ENCODE peak calls at places on chromosomes 1 and 21, in four cellular contexts. P is aorta, H is AG04450, N is BE2C. M is an unnamed sample.

GRCh38 chr1:22627331-22627730 is 9.1 kb upstream of the C1QA start:
- DNase-seq in P (no peak), H (no peak), N (no peak), M (no peak)

GRCh38 chr1:151060241-151061011 is at the start of gene MLLT11:
- DNase-seq in H (no peak), P (no peak), N (peak), M (peak)

GRCh38 chr1:63663301-63663700 is 70.1 kb downstream of the PGM1 start:
- DNase-seq in H (no peak), N (no peak), P (no peak), M (peak)

GRCh38 chr1:245298781-245299180 is 144.0 kb downstream of the KIF26B start:
- DNase-seq in H (peak), P (no peak), N (no peak), M (peak)

GRCh38 chr1:30982937-30983336 is 74.4 kb upstream of the SDC3 start:
- DNase-seq in N (no peak), P (no peak), H (no peak), M (peak)

GRCh38 chr1:246946366-246946765 is 14.6 kb upstream of the AHCTF1 start:
- DNase-seq in H (no peak), P (no peak), N (no peak), M (no peak)

GRCh38 chr1:178310685-178311105 is 186.1 kb downstream of the CLEC20A start:
- DNase-seq in H (peak), N (no peak), P (no peak), M (peak)

GRCh38 chr1:92951141-92951582 is 10.1 kb downstream of the DIPK1A start:
- DNase-seq in N (no peak), H (no peak), P (no peak), M (peak)

GRCh38 chr21:45262041-45262581 is 25.6 kb downstream of the POFUT2 start:
- DNase-seq in N (no peak), P (peak), H (no peak), M (no peak)

GRCh38 chr1:11781298-11781697 is 19.3 kb downstream of the C1orf167 start:
- DNase-seq in P (no peak), N (no peak), H (no peak), M (no peak)

GRCh38 chr1:45569962-45570581 is 13.8 kb upstream of the NASP start:
- DNase-seq in H (peak), N (peak), P (peak), M (peak)

GRCh38 chr1:95604784-95605183 is 370.8 kb downstream of the RWDD3 start:
- DNase-seq in N (peak), P (no peak), H (no peak), M (no peak)

GRCh38 chr1:3483801-3484444 is 29.5 kb downstream of the ARHGEF16 start:
- DNase-seq in H (no peak), P (no peak), N (peak), M (peak)

GRCh38 chr1:27632387-27633297 is 2.3 kb downstream of the FGR start:
- DNase-seq in N (no peak), P (no peak), H (no peak), M (no peak)

GRCh38 chr1:223330462-223330861 is 33.5 kb downstream of the SUSD4 start:
- DNase-seq in N (no peak), H (no peak), P (no peak), M (no peak)

GRCh38 chr1:233364695-233365539 is 37.4 kb downstream of the MAP3K21 start:
- DNase-seq in H (no peak), P (no peak), N (no peak), M (peak)

GRCh38 chr1:171727778-171728177 is 14.1 kb downstream of the VAMP4 start:
- DNase-seq in H (no peak), N (no peak), P (no peak), M (no peak)

GRCh38 chr1:63817152-63817667 is 43.4 kb downstream of the ROR1 start:
- DNase-seq in N (peak), H (no peak), P (no peak), M (no peak)

GRCh38 chr1:227888404-227889046 is 59.2 kb downstream of the WNT9A start:
- DNase-seq in N (no peak), P (no peak), H (no peak), M (no peak)

GRCh38 chr1:185663771-185664296 is 70.4 kb upstream of the HMCN1 start:
- DNase-seq in N (no peak), H (no peak), P (no peak), M (no peak)

GRCh38 chr1:70324683-70325082 is 29.8 kb downstream of the ANKRD13C start:
- DNase-seq in P (no peak), N (no peak), H (no peak), M (no peak)

GRCh38 chr1:47232187-47232874 is at the start of gene TAL1:
- DNase-seq in H (no peak), N (no peak), P (no peak), M (no peak)

GRCh38 chr1:214515544-214516433 is 35.6 kb downstream of the PTPN14 start:
- DNase-seq in H (no peak), P (no peak), N (no peak), M (no peak)

GRCh38 chr1:176778056-176778455 is 315.1 kb downstream of the PAPPA2 start:
- DNase-seq in P (no peak), N (no peak), H (no peak), M (no peak)

GRCh38 chr1:217403321-217403720 is 227.6 kb downstream of the GPATCH2 start:
- DNase-seq in N (no peak), H (no peak), P (no peak), M (no peak)

GRCh38 chr1:6256640-6257039 is 4.3 kb downstream of the GPR153 start:
- DNase-seq in H (no peak), P (no peak), N (no peak), M (no peak)

GRCh38 chr1:215631489-215631888 is 64.4 kb downstream of the KCTD3 start:
- DNase-seq in H (no peak), P (no peak), N (peak), M (peak)

GRCh38 chr1:52365091-52365745 is 787 bp downstream of the CC2D1B start:
- DNase-seq in P (peak), H (no peak), N (no peak), M (peak)

GRCh38 chr1:171707583-171707982 is 34.3 kb downstream of the VAMP4 start:
- DNase-seq in P (no peak), H (no peak), N (no peak), M (peak)

GRCh38 chr1:154330669-154331068 is 5.3 kb downstream of the ATP8B2 start:
- DNase-seq in P (no peak), H (no peak), N (no peak), M (no peak)

GRCh38 chr1:92194516-92194915 is 23.2 kb upstream of the C1orf146 start:
- DNase-seq in N (no peak), H (no peak), P (no peak), M (no peak)

GRCh38 chr1:94246692-94247145 is 9.3 kb upstream of the ARHGAP29 start:
- DNase-seq in H (no peak), P (no peak), N (no peak), M (no peak)

GRCh38 chr1:7590426-7590790 is 180.7 kb upstream of the VAMP3 start:
- DNase-seq in N (no peak), P (peak), H (no peak), M (no peak)

GRCh38 chr1:112251766-112252506 is 144.1 kb upstream of the CTTNBP2NL start:
- DNase-seq in N (no peak), H (no peak), P (no peak), M (peak)

GRCh38 chr1:7407547-7407895 is 363.6 kb upstream of the VAMP3 start:
- DNase-seq in N (no peak), P (no peak), H (no peak), M (no peak)

GRCh38 chr1:98232678-98233077 is 311.8 kb upstream of the DPYD start:
- DNase-seq in P (no peak), H (no peak), N (no peak), M (no peak)

GRCh38 chr1:59685666-59686065 is 129.1 kb upstream of the HOOK1 start:
- DNase-seq in P (no peak), N (no peak), H (no peak), M (no peak)

GRCh38 chr1:204266504-204267034 is 52.8 kb upstream of the GOLT1A start:
- DNase-seq in P (peak), N (no peak), H (no peak), M (peak)

GRCh38 chr1:201619513-201619912 is 80.6 kb downstream of the NAV1 start:
- DNase-seq in H (no peak), P (no peak), N (no peak), M (no peak)

GRCh38 chr1:201624741-201625646 is 86.1 kb downstream of the NAV1 start:
- DNase-seq in P (no peak), H (peak), N (no peak), M (peak)

GRCh38 chr1:201622353-201622752 is 83.4 kb downstream of the NAV1 start:
- DNase-seq in H (no peak), N (no peak), P (no peak), M (no peak)

GRCh38 chr1:201625711-201626300 is 86.9 kb downstream of the NAV1 start:
- DNase-seq in N (no peak), H (no peak), P (no peak), M (no peak)

GRCh38 chr1:201622824-201623223 is 83.9 kb downstream of the NAV1 start:
- DNase-seq in P (no peak), H (no peak), N (no peak), M (no peak)
- H3K4me3 ChIP-seq in P (no peak), H (no peak), N (no peak), M (no peak)

GRCh38 chr1:24547195-24547594 is 8.7 kb upstream of the NCMAP start:
- DNase-seq in N (no peak), H (no peak), P (no peak), M (no peak)
- H3K4me3 ChIP-seq in N (no peak), H (no peak), P (no peak), M (no peak)

GRCh38 chr1:113375878-113376277 is 14.4 kb upstream of the MAGI3 start:
- DNase-seq in P (no peak), H (no peak), N (no peak), M (no peak)
- H3K4me3 ChIP-seq in P (peak), H (no peak), N (no peak), M (no peak)

DNA sequence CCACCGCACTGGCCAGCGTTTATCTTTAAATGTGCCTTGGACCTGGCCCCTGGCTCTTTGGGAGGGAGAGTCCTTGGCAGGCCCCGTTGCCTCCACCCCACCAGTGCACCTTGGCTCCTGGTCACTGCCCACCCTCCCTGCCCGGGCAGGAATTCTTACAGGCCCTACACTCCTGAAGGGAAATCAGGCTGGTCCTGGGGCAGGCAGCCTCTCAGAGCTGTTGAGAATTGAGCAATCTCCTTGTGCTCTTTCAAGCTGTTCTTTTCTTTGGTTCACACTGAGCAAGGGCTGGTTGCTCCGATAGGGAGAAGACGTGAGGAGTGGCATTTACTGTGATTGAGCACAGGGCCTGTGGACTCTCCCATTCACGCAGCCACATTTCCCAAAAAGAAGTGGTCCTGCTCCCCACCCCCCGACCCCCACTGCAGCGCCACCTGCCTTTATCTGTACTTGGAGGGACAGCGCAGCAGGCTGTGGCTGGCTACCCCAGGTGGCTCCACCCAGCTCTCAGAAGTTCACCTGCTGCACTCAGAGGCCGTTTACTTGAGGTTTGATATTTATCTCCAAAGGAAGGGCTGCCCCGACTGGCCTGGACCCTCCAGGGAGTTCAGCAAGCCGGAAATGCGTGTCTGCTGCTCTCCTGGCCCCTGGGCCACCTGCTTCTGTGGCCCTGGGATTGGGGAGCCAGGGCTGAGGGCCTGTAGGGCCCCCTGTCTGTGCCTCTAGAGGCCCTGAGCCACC is 47.8 kb downstream of the SKI start:
- DNase-seq in N (no peak), H (no peak), P (no peak), M (peak)
- H3K4me3 ChIP-seq in N (no peak), H (no peak), P (no peak), M (no peak)

DNA sequence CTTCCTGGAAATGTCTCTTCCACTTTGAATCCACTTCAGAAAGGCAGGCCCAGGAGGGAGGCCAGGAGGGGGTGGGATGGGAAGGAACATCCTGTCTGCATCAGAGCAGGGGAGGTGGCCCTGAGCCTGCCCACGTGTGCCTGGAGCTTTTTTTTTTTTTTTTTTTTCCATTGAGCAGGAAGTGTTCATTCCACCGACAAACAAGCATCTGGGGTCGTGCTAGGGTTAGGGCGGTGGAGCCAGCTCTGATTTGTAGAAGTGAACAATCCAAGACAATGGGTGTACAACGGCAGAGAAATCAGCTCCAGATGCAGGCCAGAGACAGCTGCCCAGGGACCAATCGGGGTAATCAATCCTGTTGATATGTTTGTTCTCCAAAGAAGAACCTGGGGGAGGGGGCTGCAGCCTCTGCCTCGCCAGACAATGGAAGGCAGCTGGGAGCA is 93.3 kb downstream of the SSBP3 start:
- DNase-seq in H (peak), N (no peak), P (no peak), M (peak)
- H3K4me3 ChIP-seq in H (no peak), N (no peak), P (no peak), M (no peak)

GRCh38 chr1:13752852-13753251 is 52.9 kb downstream of the PRDM2 start:
- DNase-seq in N (no peak), H (no peak), P (no peak), M (no peak)

GRCh38 chr1:13751985-13752384 is 52.0 kb downstream of the PRDM2 start:
- DNase-seq in H (no peak), N (no peak), P (no peak), M (no peak)

GRCh38 chr1:13754510-13755103 is 54.6 kb downstream of the PRDM2 start:
- DNase-seq in N (peak), H (no peak), P (no peak), M (peak)

GRCh38 chr1:13751458-13751871 is 51.5 kb downstream of the PRDM2 start:
- DNase-seq in H (no peak), N (no peak), P (no peak), M (no peak)

DNA sequence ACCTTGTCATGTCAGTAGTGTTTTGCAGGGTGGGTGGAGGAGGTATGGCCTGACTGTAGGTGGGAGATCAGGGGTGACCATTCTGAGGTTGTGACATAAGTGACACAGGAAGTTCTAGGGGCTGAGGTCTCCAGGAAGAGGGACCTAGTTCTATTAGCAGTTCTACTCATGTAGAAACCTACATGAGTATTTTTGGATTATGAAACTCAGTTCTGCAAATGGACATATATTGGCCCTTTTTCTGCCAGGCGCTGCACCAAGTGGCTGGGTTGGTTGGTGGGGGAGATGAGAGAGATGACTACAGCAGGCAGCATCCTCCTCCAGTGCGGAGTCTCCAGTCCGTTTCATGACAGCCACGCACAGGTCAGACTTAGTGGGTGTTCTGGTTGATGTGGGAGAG is 54.0 kb downstream of the PRDM2 start:
- DNase-seq in H (no peak), P (no peak), N (no peak), M (no peak)
- H3K4me3 ChIP-seq in H (no peak), P (no peak), N (no peak), M (no peak)

M was measured in fibroblast of mammary gland.